ENCODE peak calls at places on chromosome 1, in ten cellular contexts. One of them, this sample, is unnamed.
A peak's percentile ranks its signal among the peaks of the same experiment; 100 is the strongest.

GRCh38 chr1:153465728-153466625 is 5.5 kb upstream of the S100A7 start:
- DNase-seq in neural progenitor cell: peak; percentile 66
- DNase-seq in nephron progenitor cell: peak; percentile 77
- DNase-seq in T-cell: peak; percentile 46
- DNase-seq in Right ventricle myocardium superior: peak; percentile 71
- DNase-seq in putamen: no peak
- DNase-seq in NCI-H2081 treated with DMSO at 0.1 percent for 48 hours: no peak
- DNase-seq in activated CD8-positive, alpha-beta memory T cell treated with anti-CD3 and anti-CD28 coated beads for 4 hours: peak; percentile 11
- DNase-seq in NCI-H226: no peak
- DNase-seq in activated gamma-delta T cell treated with anti-CD3 and anti-CD28 coated beads, Interleukin-2, amount 50 U/mL, for 16 hours: peak; percentile 50
- DNase-seq in this sample: peak; percentile 20

GRCh38 chr1:113868387-113869083 is 3.0 kb downstream of the PTPN22 start:
- DNase-seq in T-cell: no peak
- DNase-seq in putamen: no peak
- DNase-seq in nephron progenitor cell: no peak
- DNase-seq in NCI-H2081 treated with DMSO at 0.1 percent for 48 hours: no peak
- DNase-seq in neural progenitor cell: no peak
- DNase-seq in activated CD8-positive, alpha-beta memory T cell treated with anti-CD3 and anti-CD28 coated beads for 4 hours: no peak
- DNase-seq in activated gamma-delta T cell treated with anti-CD3 and anti-CD28 coated beads, Interleukin-2, amount 50 U/mL, for 16 hours: no peak
- DNase-seq in Right ventricle myocardium superior: no peak
- DNase-seq in NCI-H226: peak; percentile 48
- DNase-seq in this sample: no peak

GRCh38 chr1:26017606-26018005 is 4.0 kb upstream of the EXTL1 start:
- DNase-seq in activated CD8-positive, alpha-beta memory T cell treated with anti-CD3 and anti-CD28 coated beads for 4 hours: no peak
- DNase-seq in NCI-H2081 treated with DMSO at 0.1 percent for 48 hours: no peak
- DNase-seq in Right ventricle myocardium superior: no peak
- DNase-seq in putamen: no peak
- DNase-seq in neural progenitor cell: no peak
- DNase-seq in nephron progenitor cell: no peak
- DNase-seq in activated gamma-delta T cell treated with anti-CD3 and anti-CD28 coated beads, Interleukin-2, amount 50 U/mL, for 16 hours: no peak
- DNase-seq in T-cell: no peak
- DNase-seq in NCI-H226: peak; percentile 80
- DNase-seq in this sample: no peak

GRCh38 chr1:41681331-41682136 is 197.1 kb upstream of the EDN2 start:
- DNase-seq in NCI-H226: no peak
- DNase-seq in putamen: no peak
- DNase-seq in activated gamma-delta T cell treated with anti-CD3 and anti-CD28 coated beads, Interleukin-2, amount 50 U/mL, for 16 hours: no peak
- DNase-seq in nephron progenitor cell: no peak
- DNase-seq in NCI-H2081 treated with DMSO at 0.1 percent for 48 hours: no peak
- DNase-seq in Right ventricle myocardium superior: no peak
- DNase-seq in activated CD8-positive, alpha-beta memory T cell treated with anti-CD3 and anti-CD28 coated beads for 4 hours: no peak
- DNase-seq in neural progenitor cell: no peak
- DNase-seq in T-cell: no peak
- DNase-seq in this sample: no peak

GRCh38 chr1:225449261-225449660 is 21.4 kb upstream of the LBR start:
- DNase-seq in NCI-H226: peak; percentile 82
- DNase-seq in T-cell: no peak
- DNase-seq in activated CD8-positive, alpha-beta memory T cell treated with anti-CD3 and anti-CD28 coated beads for 4 hours: no peak
- DNase-seq in activated gamma-delta T cell treated with anti-CD3 and anti-CD28 coated beads, Interleukin-2, amount 50 U/mL, for 16 hours: no peak
- DNase-seq in NCI-H2081 treated with DMSO at 0.1 percent for 48 hours: no peak
- DNase-seq in Right ventricle myocardium superior: no peak
- DNase-seq in nephron progenitor cell: no peak
- DNase-seq in neural progenitor cell: no peak
- DNase-seq in putamen: no peak
- DNase-seq in this sample: no peak

GRCh38 chr1:206944703-206945102 is 1.6 kb downstream of the PIGR start:
- DNase-seq in putamen: no peak
- DNase-seq in nephron progenitor cell: no peak
- DNase-seq in neural progenitor cell: no peak
- DNase-seq in activated CD8-positive, alpha-beta memory T cell treated with anti-CD3 and anti-CD28 coated beads for 4 hours: no peak
- DNase-seq in activated gamma-delta T cell treated with anti-CD3 and anti-CD28 coated beads, Interleukin-2, amount 50 U/mL, for 16 hours: no peak
- DNase-seq in T-cell: no peak
- DNase-seq in Right ventricle myocardium superior: no peak
- DNase-seq in NCI-H226: no peak
- DNase-seq in NCI-H2081 treated with DMSO at 0.1 percent for 48 hours: no peak
- DNase-seq in this sample: no peak

GRCh38 chr1:23673086-23673813 is 18.4 kb upstream of the RPL11 start:
- DNase-seq in NCI-H226: peak; percentile 72
- DNase-seq in activated CD8-positive, alpha-beta memory T cell treated with anti-CD3 and anti-CD28 coated beads for 4 hours: no peak
- DNase-seq in NCI-H2081 treated with DMSO at 0.1 percent for 48 hours: no peak
- DNase-seq in nephron progenitor cell: peak; percentile 82
- DNase-seq in T-cell: no peak
- DNase-seq in putamen: no peak
- DNase-seq in Right ventricle myocardium superior: peak; percentile 53
- DNase-seq in activated gamma-delta T cell treated with anti-CD3 and anti-CD28 coated beads, Interleukin-2, amount 50 U/mL, for 16 hours: no peak
- DNase-seq in neural progenitor cell: peak; percentile 82
- DNase-seq in this sample: no peak

GRCh38 chr1:232709339-232709738 is 79.4 kb upstream of the SIPA1L2 start:
- DNase-seq in activated gamma-delta T cell treated with anti-CD3 and anti-CD28 coated beads, Interleukin-2, amount 50 U/mL, for 16 hours: no peak
- DNase-seq in nephron progenitor cell: no peak
- DNase-seq in Right ventricle myocardium superior: no peak
- DNase-seq in neural progenitor cell: no peak
- DNase-seq in NCI-H226: peak; percentile 26
- DNase-seq in NCI-H2081 treated with DMSO at 0.1 percent for 48 hours: no peak
- DNase-seq in T-cell: no peak
- DNase-seq in putamen: no peak
- DNase-seq in activated CD8-positive, alpha-beta memory T cell treated with anti-CD3 and anti-CD28 coated beads for 4 hours: no peak
- DNase-seq in this sample: no peak

GRCh38 chr1:158002630-158003408 is 9.4 kb downstream of the KIRREL1 start:
- DNase-seq in putamen: no peak
- DNase-seq in T-cell: no peak
- DNase-seq in activated gamma-delta T cell treated with anti-CD3 and anti-CD28 coated beads, Interleukin-2, amount 50 U/mL, for 16 hours: no peak
- DNase-seq in NCI-H226: peak; percentile 92
- DNase-seq in Right ventricle myocardium superior: no peak
- DNase-seq in neural progenitor cell: peak; percentile 90
- DNase-seq in NCI-H2081 treated with DMSO at 0.1 percent for 48 hours: no peak
- DNase-seq in nephron progenitor cell: peak; percentile 71
- DNase-seq in activated CD8-positive, alpha-beta memory T cell treated with anti-CD3 and anti-CD28 coated beads for 4 hours: no peak
- DNase-seq in this sample: no peak

GRCh38 chr1:47378147-47378546 is 37.9 kb upstream of the FOXE3 start:
- DNase-seq in NCI-H2081 treated with DMSO at 0.1 percent for 48 hours: no peak
- DNase-seq in nephron progenitor cell: no peak
- DNase-seq in neural progenitor cell: no peak
- DNase-seq in Right ventricle myocardium superior: no peak
- DNase-seq in activated gamma-delta T cell treated with anti-CD3 and anti-CD28 coated beads, Interleukin-2, amount 50 U/mL, for 16 hours: no peak
- DNase-seq in NCI-H226: peak; percentile 63
- DNase-seq in putamen: no peak
- DNase-seq in activated CD8-positive, alpha-beta memory T cell treated with anti-CD3 and anti-CD28 coated beads for 4 hours: no peak
- DNase-seq in T-cell: no peak
- DNase-seq in this sample: no peak

GRCh38 chr1:185284533-185285244 is 32.4 kb downstream of the IVNS1ABP start:
- DNase-seq in nephron progenitor cell: no peak
- DNase-seq in T-cell: no peak
- DNase-seq in putamen: no peak
- DNase-seq in NCI-H2081 treated with DMSO at 0.1 percent for 48 hours: no peak
- DNase-seq in activated CD8-positive, alpha-beta memory T cell treated with anti-CD3 and anti-CD28 coated beads for 4 hours: no peak
- DNase-seq in NCI-H226: peak; percentile 72
- DNase-seq in Right ventricle myocardium superior: no peak
- DNase-seq in activated gamma-delta T cell treated with anti-CD3 and anti-CD28 coated beads, Interleukin-2, amount 50 U/mL, for 16 hours: no peak
- DNase-seq in neural progenitor cell: no peak
- DNase-seq in this sample: no peak

GRCh38 chr1:22452401-22452963 is 831 bp downstream of the ZBTB40 start:
- DNase-seq in activated CD8-positive, alpha-beta memory T cell treated with anti-CD3 and anti-CD28 coated beads for 4 hours: no peak
- DNase-seq in Right ventricle myocardium superior: no peak
- DNase-seq in NCI-H2081 treated with DMSO at 0.1 percent for 48 hours: no peak
- DNase-seq in neural progenitor cell: no peak
- DNase-seq in putamen: peak; percentile 72
- DNase-seq in nephron progenitor cell: no peak
- DNase-seq in T-cell: peak; percentile 15
- DNase-seq in NCI-H226: peak; percentile 13
- DNase-seq in activated gamma-delta T cell treated with anti-CD3 and anti-CD28 coated beads, Interleukin-2, amount 50 U/mL, for 16 hours: no peak
- DNase-seq in this sample: no peak

GRCh38 chr1:43938383-43938782 is 4.8 kb downstream of the ARTN start:
- DNase-seq in nephron progenitor cell: no peak
- DNase-seq in NCI-H226: no peak
- DNase-seq in NCI-H2081 treated with DMSO at 0.1 percent for 48 hours: no peak
- DNase-seq in activated CD8-positive, alpha-beta memory T cell treated with anti-CD3 and anti-CD28 coated beads for 4 hours: no peak
- DNase-seq in neural progenitor cell: no peak
- DNase-seq in putamen: no peak
- DNase-seq in activated gamma-delta T cell treated with anti-CD3 and anti-CD28 coated beads, Interleukin-2, amount 50 U/mL, for 16 hours: no peak
- DNase-seq in T-cell: no peak
- DNase-seq in Right ventricle myocardium superior: no peak
- DNase-seq in this sample: no peak

GRCh38 chr1:226979115-226979516 is 39.0 kb downstream of the COQ8A start:
- DNase-seq in putamen: no peak
- DNase-seq in T-cell: no peak
- DNase-seq in Right ventricle myocardium superior: no peak
- DNase-seq in NCI-H226: no peak
- DNase-seq in neural progenitor cell: no peak
- DNase-seq in nephron progenitor cell: no peak
- DNase-seq in NCI-H2081 treated with DMSO at 0.1 percent for 48 hours: no peak
- DNase-seq in activated CD8-positive, alpha-beta memory T cell treated with anti-CD3 and anti-CD28 coated beads for 4 hours: no peak
- DNase-seq in activated gamma-delta T cell treated with anti-CD3 and anti-CD28 coated beads, Interleukin-2, amount 50 U/mL, for 16 hours: no peak
- DNase-seq in this sample: no peak

GRCh38 chr1:151892190-151892589 is 17.1 kb downstream of the THEM4 start:
- DNase-seq in activated CD8-positive, alpha-beta memory T cell treated with anti-CD3 and anti-CD28 coated beads for 4 hours: no peak
- DNase-seq in putamen: no peak
- DNase-seq in Right ventricle myocardium superior: no peak
- DNase-seq in activated gamma-delta T cell treated with anti-CD3 and anti-CD28 coated beads, Interleukin-2, amount 50 U/mL, for 16 hours: no peak
- DNase-seq in nephron progenitor cell: no peak
- DNase-seq in NCI-H226: no peak
- DNase-seq in neural progenitor cell: no peak
- DNase-seq in T-cell: no peak
- DNase-seq in NCI-H2081 treated with DMSO at 0.1 percent for 48 hours: no peak
- DNase-seq in this sample: no peak

GRCh38 chr1:213982814-213983588 is 4.8 kb upstream of the PROX1 start:
- DNase-seq in nephron progenitor cell: peak; percentile 78
- DNase-seq in activated gamma-delta T cell treated with anti-CD3 and anti-CD28 coated beads, Interleukin-2, amount 50 U/mL, for 16 hours: no peak
- DNase-seq in Right ventricle myocardium superior: peak; percentile 57
- DNase-seq in NCI-H2081 treated with DMSO at 0.1 percent for 48 hours: peak; percentile 49
- DNase-seq in T-cell: no peak
- DNase-seq in activated CD8-positive, alpha-beta memory T cell treated with anti-CD3 and anti-CD28 coated beads for 4 hours: no peak
- DNase-seq in neural progenitor cell: peak; percentile 89
- DNase-seq in putamen: no peak
- DNase-seq in NCI-H226: no peak
- DNase-seq in this sample: no peak

GRCh38 chr1:197638316-197638715 is 137.0 kb downstream of the DENND1B start:
- DNase-seq in Right ventricle myocardium superior: no peak
- DNase-seq in NCI-H226: no peak
- DNase-seq in activated gamma-delta T cell treated with anti-CD3 and anti-CD28 coated beads, Interleukin-2, amount 50 U/mL, for 16 hours: no peak
- DNase-seq in T-cell: no peak
- DNase-seq in activated CD8-positive, alpha-beta memory T cell treated with anti-CD3 and anti-CD28 coated beads for 4 hours: no peak
- DNase-seq in neural progenitor cell: no peak
- DNase-seq in nephron progenitor cell: no peak
- DNase-seq in NCI-H2081 treated with DMSO at 0.1 percent for 48 hours: no peak
- DNase-seq in putamen: no peak
- DNase-seq in this sample: no peak

GRCh38 chr1:50603274-50604271 is 180.3 kb upstream of the DMRTA2 start:
- DNase-seq in NCI-H226: peak; percentile 23
- DNase-seq in neural progenitor cell: no peak
- DNase-seq in activated gamma-delta T cell treated with anti-CD3 and anti-CD28 coated beads, Interleukin-2, amount 50 U/mL, for 16 hours: no peak
- DNase-seq in nephron progenitor cell: no peak
- DNase-seq in activated CD8-positive, alpha-beta memory T cell treated with anti-CD3 and anti-CD28 coated beads for 4 hours: no peak
- DNase-seq in NCI-H2081 treated with DMSO at 0.1 percent for 48 hours: no peak
- DNase-seq in Right ventricle myocardium superior: no peak
- DNase-seq in putamen: no peak
- DNase-seq in T-cell: no peak
- DNase-seq in this sample: no peak

GRCh38 chr1:77859248-77859647 is 29.2 kb upstream of the NEXN start:
- DNase-seq in NCI-H226: no peak
- DNase-seq in activated CD8-positive, alpha-beta memory T cell treated with anti-CD3 and anti-CD28 coated beads for 4 hours: no peak
- DNase-seq in NCI-H2081 treated with DMSO at 0.1 percent for 48 hours: no peak
- DNase-seq in T-cell: no peak
- DNase-seq in neural progenitor cell: no peak
- DNase-seq in putamen: no peak
- DNase-seq in nephron progenitor cell: no peak
- DNase-seq in activated gamma-delta T cell treated with anti-CD3 and anti-CD28 coated beads, Interleukin-2, amount 50 U/mL, for 16 hours: no peak
- DNase-seq in Right ventricle myocardium superior: no peak
- DNase-seq in this sample: no peak

GRCh38 chr1:200147742-200148141 is 120.2 kb downstream of the NR5A2 start:
- DNase-seq in NCI-H226: no peak
- DNase-seq in neural progenitor cell: no peak
- DNase-seq in putamen: no peak
- DNase-seq in T-cell: no peak
- DNase-seq in NCI-H2081 treated with DMSO at 0.1 percent for 48 hours: no peak
- DNase-seq in activated gamma-delta T cell treated with anti-CD3 and anti-CD28 coated beads, Interleukin-2, amount 50 U/mL, for 16 hours: no peak
- DNase-seq in nephron progenitor cell: no peak
- DNase-seq in activated CD8-positive, alpha-beta memory T cell treated with anti-CD3 and anti-CD28 coated beads for 4 hours: no peak
- DNase-seq in Right ventricle myocardium superior: no peak
- DNase-seq in this sample: no peak

GRCh38 chr1:91844862-91845528 is 41.0 kb downstream of the TGFBR3 start:
- DNase-seq in NCI-H2081 treated with DMSO at 0.1 percent for 48 hours: no peak
- DNase-seq in nephron progenitor cell: no peak
- DNase-seq in T-cell: no peak
- DNase-seq in neural progenitor cell: no peak
- DNase-seq in putamen: no peak
- DNase-seq in NCI-H226: peak; percentile 96
- DNase-seq in activated gamma-delta T cell treated with anti-CD3 and anti-CD28 coated beads, Interleukin-2, amount 50 U/mL, for 16 hours: no peak
- DNase-seq in activated CD8-positive, alpha-beta memory T cell treated with anti-CD3 and anti-CD28 coated beads for 4 hours: no peak
- DNase-seq in Right ventricle myocardium superior: peak; percentile 65
- DNase-seq in this sample: no peak

GRCh38 chr1:47558601-47559593 is 121.1 kb downstream of the FOXD2 start:
- DNase-seq in T-cell: no peak
- DNase-seq in activated CD8-positive, alpha-beta memory T cell treated with anti-CD3 and anti-CD28 coated beads for 4 hours: no peak
- DNase-seq in putamen: no peak
- DNase-seq in NCI-H226: no peak
- DNase-seq in nephron progenitor cell: no peak
- DNase-seq in NCI-H2081 treated with DMSO at 0.1 percent for 48 hours: peak; percentile 10
- DNase-seq in activated gamma-delta T cell treated with anti-CD3 and anti-CD28 coated beads, Interleukin-2, amount 50 U/mL, for 16 hours: no peak
- DNase-seq in neural progenitor cell: no peak
- DNase-seq in Right ventricle myocardium superior: no peak
- DNase-seq in this sample: no peak

GRCh38 chr1:27392778-27393635 is 585 bp downstream of the GPR3 start:
- DNase-seq in activated gamma-delta T cell treated with anti-CD3 and anti-CD28 coated beads, Interleukin-2, amount 50 U/mL, for 16 hours: no peak
- DNase-seq in Right ventricle myocardium superior: no peak
- DNase-seq in neural progenitor cell: peak; percentile 52
- DNase-seq in T-cell: no peak
- DNase-seq in NCI-H226: no peak
- DNase-seq in nephron progenitor cell: no peak
- DNase-seq in NCI-H2081 treated with DMSO at 0.1 percent for 48 hours: no peak
- DNase-seq in activated CD8-positive, alpha-beta memory T cell treated with anti-CD3 and anti-CD28 coated beads for 4 hours: no peak
- DNase-seq in putamen: no peak
- DNase-seq in this sample: no peak

GRCh38 chr1:2859219-2859880 is 57.9 kb upstream of the TTC34 start:
- DNase-seq in NCI-H226: no peak
- DNase-seq in putamen: no peak
- DNase-seq in neural progenitor cell: no peak
- DNase-seq in NCI-H2081 treated with DMSO at 0.1 percent for 48 hours: no peak
- DNase-seq in activated CD8-positive, alpha-beta memory T cell treated with anti-CD3 and anti-CD28 coated beads for 4 hours: no peak
- DNase-seq in T-cell: no peak
- DNase-seq in activated gamma-delta T cell treated with anti-CD3 and anti-CD28 coated beads, Interleukin-2, amount 50 U/mL, for 16 hours: no peak
- DNase-seq in Right ventricle myocardium superior: peak; percentile 6
- DNase-seq in nephron progenitor cell: no peak
- DNase-seq in this sample: no peak

GRCh38 chr1:39901486-39902120 is at the start of gene MYCL:
- DNase-seq in neural progenitor cell: peak; percentile 95
- DNase-seq in T-cell: peak; percentile 16
- DNase-seq in Right ventricle myocardium superior: peak; percentile 81
- DNase-seq in activated CD8-positive, alpha-beta memory T cell treated with anti-CD3 and anti-CD28 coated beads for 4 hours: peak; percentile 39
- DNase-seq in NCI-H2081 treated with DMSO at 0.1 percent for 48 hours: peak; percentile 65
- DNase-seq in NCI-H226: peak; percentile 57
- DNase-seq in putamen: peak; percentile 81
- DNase-seq in activated gamma-delta T cell treated with anti-CD3 and anti-CD28 coated beads, Interleukin-2, amount 50 U/mL, for 16 hours: peak; percentile 26
- DNase-seq in nephron progenitor cell: peak; percentile 85
- DNase-seq in this sample: peak; percentile 47

GRCh38 chr1:23369335-23370013 is at the start of gene ZNF436:
- DNase-seq in activated gamma-delta T cell treated with anti-CD3 and anti-CD28 coated beads, Interleukin-2, amount 50 U/mL, for 16 hours: peak; percentile 8
- DNase-seq in neural progenitor cell: peak; percentile 67
- DNase-seq in activated CD8-positive, alpha-beta memory T cell treated with anti-CD3 and anti-CD28 coated beads for 4 hours: no peak
- DNase-seq in T-cell: peak; percentile 55
- DNase-seq in Right ventricle myocardium superior: peak; percentile 90
- DNase-seq in NCI-H2081 treated with DMSO at 0.1 percent for 48 hours: peak; percentile 12
- DNase-seq in NCI-H226: peak; percentile 61
- DNase-seq in putamen: peak; percentile 88
- DNase-seq in nephron progenitor cell: peak; percentile 26
- DNase-seq in this sample: peak; percentile 29

GRCh38 chr1:6287431-6287886 is 26.6 kb upstream of the GPR153 start:
- DNase-seq in putamen: peak; percentile 42
- DNase-seq in activated CD8-positive, alpha-beta memory T cell treated with anti-CD3 and anti-CD28 coated beads for 4 hours: no peak
- DNase-seq in T-cell: no peak
- DNase-seq in NCI-H226: no peak
- DNase-seq in activated gamma-delta T cell treated with anti-CD3 and anti-CD28 coated beads, Interleukin-2, amount 50 U/mL, for 16 hours: no peak
- DNase-seq in NCI-H2081 treated with DMSO at 0.1 percent for 48 hours: no peak
- DNase-seq in nephron progenitor cell: no peak
- DNase-seq in neural progenitor cell: no peak
- DNase-seq in Right ventricle myocardium superior: no peak
- DNase-seq in this sample: no peak